ENCODE peak calls at places on chromosomes 5 and 9, in seven cellular contexts. P is BJ, F is pancreas, J is brain microvascular endothelial cell, D is hepatocyte, I is MM.1S, G is fibroblast of lung. M is an unnamed sample.

GRCh38 chr5:134189031-134189430 is 12.3 kb upstream of the SKP1 start:
- DNase-seq in I (no peak), J (no peak), G (no peak), D (no peak), P (no peak), F (peak; percentile 34), M (no peak)

GRCh38 chr5:42419294-42419693 is 3.9 kb upstream of the GHR start:
- DNase-seq in F (no peak), G (no peak), J (no peak), P (no peak), D (no peak), I (no peak), M (no peak)

GRCh38 chr9:79026311-79026710 is 545.5 kb upstream of the TLE4 start:
- DNase-seq in F (no peak), J (no peak), P (no peak), I (peak; percentile 76), G (no peak), D (no peak), M (no peak)

GRCh38 chr9:109968702-109969450 is 188.9 kb downstream of the PALM2AKAP2 start:
- DNase-seq in G (peak; percentile 37), F (no peak), I (no peak), D (peak; percentile 47), P (no peak), J (peak; percentile 40), M (peak; percentile 28)

GRCh38 chr5:133934822-133935793 is 33.3 kb downstream of the C5orf15 start:
- DNase-seq in G (no peak), I (no peak), F (no peak), J (no peak), D (no peak), P (no peak), M (no peak)

GRCh38 chr9:98135938-98136337 is 16.9 kb upstream of the TRIM14 start:
- DNase-seq in I (no peak), D (no peak), J (no peak), P (no peak), F (no peak), G (no peak), M (no peak)

GRCh38 chr5:135814254-135814653 is 20.2 kb upstream of the SLC25A48 start:
- DNase-seq in J (no peak), G (no peak), D (peak; percentile 50), F (no peak), I (no peak), P (no peak), M (no peak)

GRCh38 chr9:91191443-91192378 is 170.0 kb downstream of the AUH start:
- DNase-seq in D (no peak), I (peak; percentile 89), F (no peak), G (no peak), J (no peak), P (no peak), M (no peak)

GRCh38 chr5:134580001-134580460 is 52.6 kb downstream of the SAR1B start:
- DNase-seq in J (no peak), I (no peak), P (no peak), G (no peak), D (no peak), F (no peak), M (no peak)

GRCh38 chr5:35061216-35061615 is 13.5 kb upstream of the AGXT2 start:
- DNase-seq in D (peak; percentile 51), J (no peak), G (peak; percentile 56), P (no peak), F (no peak), I (no peak), M (no peak)

GRCh38 chr5:141876628-141877477 is 1.4 kb downstream of the PCDH1 start:
- DNase-seq in F (peak; percentile 66), G (no peak), J (no peak), I (no peak), P (no peak), D (peak; percentile 30), M (no peak)

GRCh38 chr9:98185611-98186171 is 6.7 kb downstream of the CORO2A start:
- DNase-seq in I (no peak), D (no peak), J (no peak), F (no peak), G (no peak), P (no peak), M (peak; percentile 77)

GRCh38 chr5:35538198-35538931 is 79.3 kb upstream of the SPEF2 start:
- DNase-seq in I (no peak), P (no peak), F (no peak), D (no peak), J (no peak), G (no peak), M (peak; percentile 15)

GRCh38 chr5:126597156-126597555 is 2.1 kb upstream of the ALDH7A1 start:
- DNase-seq in G (peak; percentile 90), J (peak; percentile 72), I (no peak), D (no peak), P (no peak), F (no peak), M (peak; percentile 30)

GRCh38 chr5:144207875-144208444 is 37.3 kb downstream of the KCTD16 start:
- DNase-seq in F (no peak), G (no peak), I (no peak), D (no peak), P (no peak), J (no peak), M (no peak)

GRCh38 chr9:112170235-112170634 is 4.9 kb downstream of the SUSD1 start:
- DNase-seq in D (peak; percentile 65), I (no peak), F (peak; percentile 44), P (no peak), G (no peak), J (no peak), M (no peak)

GRCh38 chr9:132663120-132663519 is 6.7 kb downstream of the DDX31 start:
- DNase-seq in P (no peak), I (no peak), G (no peak), F (no peak), D (no peak), J (no peak), M (no peak)

GRCh38 chr9:95124582-95125359 is 192.7 kb downstream of the FANCC start:
- DNase-seq in F (no peak), I (no peak), D (no peak), G (no peak), J (no peak), P (no peak), M (no peak)

GRCh38 chr5:180848265-180848664 is 12.8 kb downstream of the ZFP62 start:
- DNase-seq in P (no peak), D (no peak), G (no peak), I (no peak), J (no peak), F (no peak), M (no peak)

GRCh38 chr5:180848878-180849277 is 12.2 kb downstream of the ZFP62 start:
- DNase-seq in F (no peak), D (no peak), I (no peak), P (no peak), G (no peak), J (no peak), M (no peak)

GRCh38 chr5:180852510-180852909 is 8.6 kb downstream of the ZFP62 start:
- DNase-seq in P (no peak), F (no peak), D (no peak), J (no peak), I (no peak), G (no peak), M (no peak)

GRCh38 chr5:180849827-180850226 is 11.2 kb downstream of the ZFP62 start:
- DNase-seq in J (no peak), D (no peak), I (no peak), G (no peak), P (no peak), F (no peak), M (no peak)

DNA sequence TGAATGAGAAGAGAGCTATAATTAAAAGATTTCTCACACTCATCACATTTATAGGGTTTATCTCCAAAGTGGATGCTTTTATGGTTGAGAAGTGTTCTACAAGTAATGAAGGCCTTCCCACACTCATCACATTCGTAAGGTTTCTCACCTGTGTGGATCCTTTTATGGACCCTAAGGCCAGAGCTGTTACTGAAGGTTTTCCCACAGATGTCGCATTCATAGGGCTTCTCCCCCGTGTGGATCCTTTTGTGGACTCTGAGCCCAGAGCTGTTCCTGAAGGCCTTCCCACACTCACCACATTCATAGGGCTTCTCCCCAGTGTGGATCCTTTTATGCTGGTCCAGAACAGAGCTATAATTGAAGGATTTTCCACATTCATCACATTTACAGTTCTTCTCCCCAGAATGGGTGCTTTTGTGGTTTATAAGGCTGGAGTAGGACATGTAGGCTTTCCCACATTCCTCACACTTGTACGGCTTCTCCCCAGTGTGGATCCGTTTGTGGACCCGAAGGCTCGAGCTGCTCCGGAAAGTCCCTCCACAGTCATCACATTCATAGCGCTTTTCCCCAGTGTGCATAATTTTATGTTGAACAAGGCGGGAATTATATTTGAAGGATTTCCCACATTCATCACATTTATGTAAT is 10.5 kb downstream of the ZFP62 start:
- DNase-seq in I (no peak), D (no peak), G (no peak), F (no peak), J (no peak), P (no peak), M (no peak)
- H3K4me3 ChIP-seq in I (no peak overlapping the region), D (no peak overlapping the region), G (no peak overlapping the region), F (no peak overlapping the region), J (no peak overlapping the region), P (no peak overlapping the region), M (no peak overlapping the region)

DNA sequence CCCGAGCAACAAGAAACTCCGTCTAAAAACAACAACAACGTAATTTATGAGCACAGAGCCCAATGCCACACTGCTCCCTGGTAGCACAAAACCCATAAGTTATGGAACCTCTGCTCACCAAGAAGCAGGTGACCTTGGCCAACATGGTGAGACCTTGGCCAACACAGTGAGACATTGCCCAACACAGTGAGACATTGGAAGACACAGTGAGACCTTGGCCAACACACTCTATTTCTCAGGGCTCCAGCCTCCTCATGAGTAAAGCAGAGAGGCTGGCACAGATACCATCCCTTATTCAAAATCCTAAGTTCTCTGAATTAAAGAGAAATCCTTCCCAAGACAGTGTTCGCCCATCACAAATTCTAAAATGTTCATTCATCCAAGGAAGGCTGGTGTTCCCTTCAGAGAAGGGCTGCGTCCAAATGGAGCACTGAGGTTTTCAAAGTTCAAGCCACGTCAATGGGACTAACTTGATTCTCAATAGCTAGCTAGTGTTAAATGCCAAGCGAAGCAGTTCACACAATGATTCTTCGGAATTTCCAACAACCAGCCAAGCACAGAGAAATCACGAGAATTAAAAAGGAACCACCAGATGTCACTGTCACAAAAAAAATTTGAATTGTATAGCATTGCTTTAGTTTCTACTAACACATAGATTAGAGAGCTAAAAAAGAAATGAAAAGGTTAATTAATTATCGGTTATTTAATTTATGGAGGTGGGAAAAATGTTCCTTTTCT is 29.4 kb downstream of the TTC39B start:
- DNase-seq in F (no peak), D (no peak), I (no peak), G (peak; percentile 54), J (no peak), P (no peak), M (peak; percentile 37)
- TF ChIP-seq CTCF in F (peak; percentile 21), D (peak; percentile 56), I (peak; percentile 23), G (peak; percentile 28), J (peak; percentile 33), P (no peak), M (peak; percentile 17)

DNA sequence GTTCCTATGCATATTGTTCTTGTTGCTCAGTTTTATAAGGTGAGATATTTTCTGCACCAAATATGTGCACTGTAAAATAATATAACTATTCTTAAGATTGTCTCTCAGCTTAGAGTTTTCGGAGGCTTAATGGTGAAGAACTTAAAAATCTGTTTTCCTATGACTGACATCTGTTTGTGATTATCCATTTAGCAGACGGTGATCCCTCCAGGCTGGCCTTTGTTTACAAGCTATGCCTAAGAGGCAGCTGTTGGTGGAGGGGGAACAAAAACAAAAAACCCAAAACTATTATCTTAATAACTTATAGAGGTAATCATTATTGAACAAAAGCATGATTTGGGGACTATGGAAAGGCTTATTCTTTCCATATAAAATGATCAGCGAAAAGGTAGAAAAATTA is 660 bp downstream of the PDCD1LG2 start:
- DNase-seq in P (no peak), I (no peak), D (no peak), J (no peak), F (no peak), G (peak; percentile 20), M (no peak)
- H3K4me3 ChIP-seq in P (peak overlapping the region; percentile 48), I (peak overlapping the region; percentile 66), D (no peak overlapping the region), J (peak overlapping the region; percentile 28), F (no peak overlapping the region), G (peak overlapping the region; percentile 64), M (no peak overlapping the region)

GRCh38 chr5:180605554-180606214 is 14.4 kb upstream of the SCGB3A1 start:
- DNase-seq in I (peak; percentile 69), F (peak; percentile 44), G (peak; percentile 60), P (no peak), J (peak; percentile 53), D (peak; percentile 71), M (peak; percentile 76)
- TF ChIP-seq CTCF in I (peak; percentile 82), F (peak; percentile 66), G (peak; percentile 85), P (peak; percentile 78), J (peak; percentile 84), D (peak; percentile 67), M (peak; percentile 80)

M was measured in NB4.